ENCODE peak calls at places on chromosomes 3 and 15, in six cellular contexts. T is GM12891, R is HL-60, J is transverse colon, Z is K562, Q is Panc1. L is an unnamed sample.

GRCh38 chr3:50575372-50575771 is 6.0 kb downstream of the HEMK1 start:
- DNase-seq in T (no peak), R (no peak), J (no peak), Z (no peak), Q (no peak), L (no peak)

GRCh38 chr3:107911337-107912000 is 179.4 kb downstream of the CD47 start:
- DNase-seq in T (no peak), R (no peak), J (no peak), Z (no peak), Q (no peak), L (no peak)

GRCh38 chr3:189353318-189353958 is 181.7 kb downstream of the TPRG1 start:
- DNase-seq in T (no peak), R (no peak), J (no peak), Z (no peak), Q (no peak), L (no peak)

GRCh38 chr3:119829431-119829830 is 47.5 kb downstream of the NR1I2 start:
- DNase-seq in T (no peak), R (no peak), J (no peak), Z (no peak), Q (no peak), L (no peak)

GRCh38 chr15:84863480-84864428 is 20.7 kb upstream of the SLC28A1 start:
- DNase-seq in T (no peak), R (peak), J (no peak), Z (no peak), Q (no peak), L (no peak)

GRCh38 chr3:187319699-187320302 is 28.3 kb upstream of the MASP1 start:
- DNase-seq in T (peak), R (peak), J (peak), Z (peak), Q (peak), L (peak)

GRCh38 chr15:76190767-76191538 is 120.3 kb downstream of the ETFA start:
- DNase-seq in T (peak), R (peak), J (peak), Z (peak), Q (no peak), L (no peak)

GRCh38 chr3:71444028-71444860 is 139.3 kb downstream of the FOXP1 start:
- DNase-seq in T (peak), R (peak), J (peak), Z (peak), Q (no peak), L (no peak)

GRCh38 chr3:127141921-127142730 is 50.8 kb upstream of the PRR23E start:
- DNase-seq in T (no peak), R (no peak), J (peak), Z (no peak), Q (no peak), L (no peak)

GRCh38 chr15:47718474-47719440 is 1.5 kb downstream of the SEMA6D start:
- DNase-seq in T (no peak), R (no peak), J (peak), Z (peak), Q (no peak), L (no peak)

GRCh38 chr3:185699927-185700326 is 113.8 kb downstream of the SENP2 start:
- DNase-seq in T (no peak), R (no peak), J (no peak), Z (no peak), Q (no peak), L (no peak)

GRCh38 chr15:80991446-80991845 is 1.8 kb upstream of the MESD start:
- DNase-seq in T (no peak), R (peak), J (peak), Z (peak), Q (no peak), L (no peak)

GRCh38 chr15:32855942-32856341 is 138.1 kb downstream of the GREM1 start:
- DNase-seq in T (no peak), R (no peak), J (no peak), Z (no peak), Q (no peak), L (no peak)

GRCh38 chr3:184539801-184540440 is 21.7 kb upstream of the EPHB3 start:
- DNase-seq in T (no peak), R (no peak), J (no peak), Z (no peak), Q (no peak), L (no peak)

GRCh38 chr3:192409203-192409837 is 318.0 kb downstream of the FGF12 start:
- DNase-seq in T (peak), R (no peak), J (no peak), Z (no peak), Q (no peak), L (no peak)

GRCh38 chr15:33211409-33211808 is 16.9 kb upstream of the FMN1 start:
- DNase-seq in T (no peak), R (no peak), J (peak), Z (no peak), Q (no peak), L (no peak)

GRCh38 chr3:96619475-96619874 is 194.9 kb upstream of the EPHA6 start:
- DNase-seq in T (no peak), R (no peak), J (no peak), Z (no peak), Q (no peak), L (no peak)

GRCh38 chr15:55707523-55707922 is 35.4 kb downstream of the PRTG start:
- DNase-seq in T (no peak), R (no peak), J (no peak), Z (no peak), Q (no peak), L (no peak)

GRCh38 chr3:151366993-151367392 is 17.6 kb downstream of the P2RY12 start:
- DNase-seq in T (no peak), R (no peak), J (no peak), Z (no peak), Q (no peak), L (no peak)

GRCh38 chr3:119529883-119530282 is 29.5 kb downstream of the CD80 start:
- DNase-seq in T (no peak), R (no peak), J (no peak), Z (no peak), Q (no peak), L (no peak)

GRCh38 chr3:125126323-125126722 is 70.5 kb upstream of the HEG1 start:
- DNase-seq in T (no peak), R (no peak), J (no peak), Z (no peak), Q (no peak), L (no peak)

GRCh38 chr3:39146611-39147373 is 6.6 kb downstream of the CSRNP1 start:
- DNase-seq in T (no peak), R (peak), J (peak), Z (peak), Q (peak), L (no peak)

GRCh38 chr15:99604865-99605264 is 39.1 kb downstream of the MEF2A start:
- DNase-seq in T (no peak), R (no peak), J (no peak), Z (no peak), Q (no peak), L (no peak)

GRCh38 chr3:134291300-134292254 is 40.9 kb upstream of the RYK start:
- DNase-seq in T (no peak), R (no peak), J (peak), Z (no peak), Q (no peak), L (no peak)

GRCh38 chr3:42148982-42149432 is 57.9 kb downstream of the TRAK1 start:
- DNase-seq in T (no peak), R (no peak), J (peak), Z (peak), Q (no peak), L (no peak)

GRCh38 chr3:66410371-66410770 is 90.5 kb downstream of the LRIG1 start:
- DNase-seq in T (no peak), R (no peak), J (no peak), Z (no peak), Q (no peak), L (no peak)

GRCh38 chr3:115702598-115702997 is 79.3 kb downstream of the GAP43 start:
- DNase-seq in T (no peak), R (no peak), J (no peak), Z (no peak), Q (no peak), L (no peak)

GRCh38 chr15:45458746-45459403 is 63.7 kb downstream of the SLC30A4 start:
- DNase-seq in T (no peak), R (peak), J (peak), Z (peak), Q (peak), L (no peak)

GRCh38 chr3:17602126-17602525 is 140.3 kb downstream of the TBC1D5 start:
- DNase-seq in T (no peak), R (no peak), J (no peak), Z (no peak), Q (no peak), L (no peak)

GRCh38 chr15:40594429-40594836 is 384 bp downstream of the KNL1 start:
- DNase-seq in T (peak), R (peak), J (peak), Z (peak), Q (no peak), L (no peak)
- TF ChIP-seq POLR2AphosphoS5 in T (no peak), R (no peak), J (no peak), Z (no peak), Q (no peak), L (no peak)

DNA sequence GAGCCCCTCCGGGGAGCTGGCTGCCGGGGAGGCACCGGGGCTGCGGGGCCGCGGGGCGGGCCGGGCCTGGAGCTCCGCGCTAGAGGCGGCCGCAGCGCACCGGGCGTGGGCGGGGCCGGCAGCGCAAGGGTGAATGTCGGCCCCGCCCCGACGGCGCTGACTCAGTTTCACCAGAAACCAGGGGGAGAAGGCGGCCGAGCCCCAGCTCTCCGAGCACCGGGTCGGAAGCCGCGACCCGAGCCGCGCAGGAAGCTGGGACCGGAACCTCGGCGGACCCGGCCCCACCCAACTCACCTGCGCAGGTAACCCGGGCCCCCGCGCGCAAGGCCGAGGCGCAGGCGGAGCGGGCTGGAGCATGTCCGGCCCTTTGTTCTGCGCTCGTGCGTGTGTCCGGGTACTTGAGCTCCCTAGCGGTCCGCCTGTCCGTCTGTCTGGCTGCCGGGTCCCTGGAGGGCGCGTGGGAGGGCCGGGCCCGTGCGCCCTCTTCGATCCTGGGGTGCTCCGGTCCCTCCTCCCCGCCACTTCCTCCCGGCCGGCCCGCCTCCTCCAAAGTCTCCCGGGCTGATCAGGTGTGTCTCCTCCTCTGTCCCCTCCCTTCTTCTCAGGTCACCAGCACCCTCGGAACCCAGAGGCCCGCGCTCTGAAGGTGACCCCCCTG is at the start of gene SPINT1:
- DNase-seq in T (peak), R (peak), J (peak), Z (peak), Q (no peak), L (no peak)
- TF ChIP-seq POLR2AphosphoS5 in T (no peak), R (no peak), J (peak), Z (no peak), Q (no peak), L (no peak)

GRCh38 chr15:94041731-94042130 is 189.6 kb upstream of the MCTP2 start:
- DNase-seq in T (no peak), R (no peak), J (no peak), Z (no peak), Q (no peak), L (no peak)

GRCh38 chr15:94042163-94042954 is 189.0 kb upstream of the MCTP2 start:
- DNase-seq in T (no peak), R (no peak), J (no peak), Z (no peak), Q (no peak), L (no peak)

GRCh38 chr15:94052711-94053110 is 178.7 kb upstream of the MCTP2 start:
- DNase-seq in T (no peak), R (no peak), J (no peak), Z (no peak), Q (no peak), L (no peak)

GRCh38 chr15:94047566-94047965 is 183.8 kb upstream of the MCTP2 start:
- DNase-seq in T (no peak), R (no peak), J (no peak), Z (no peak), Q (no peak), L (no peak)
- TF ChIP-seq POLR2AphosphoS5 in T (no peak), R (no peak), J (no peak), Z (no peak), Q (no peak), L (no peak)

DNA sequence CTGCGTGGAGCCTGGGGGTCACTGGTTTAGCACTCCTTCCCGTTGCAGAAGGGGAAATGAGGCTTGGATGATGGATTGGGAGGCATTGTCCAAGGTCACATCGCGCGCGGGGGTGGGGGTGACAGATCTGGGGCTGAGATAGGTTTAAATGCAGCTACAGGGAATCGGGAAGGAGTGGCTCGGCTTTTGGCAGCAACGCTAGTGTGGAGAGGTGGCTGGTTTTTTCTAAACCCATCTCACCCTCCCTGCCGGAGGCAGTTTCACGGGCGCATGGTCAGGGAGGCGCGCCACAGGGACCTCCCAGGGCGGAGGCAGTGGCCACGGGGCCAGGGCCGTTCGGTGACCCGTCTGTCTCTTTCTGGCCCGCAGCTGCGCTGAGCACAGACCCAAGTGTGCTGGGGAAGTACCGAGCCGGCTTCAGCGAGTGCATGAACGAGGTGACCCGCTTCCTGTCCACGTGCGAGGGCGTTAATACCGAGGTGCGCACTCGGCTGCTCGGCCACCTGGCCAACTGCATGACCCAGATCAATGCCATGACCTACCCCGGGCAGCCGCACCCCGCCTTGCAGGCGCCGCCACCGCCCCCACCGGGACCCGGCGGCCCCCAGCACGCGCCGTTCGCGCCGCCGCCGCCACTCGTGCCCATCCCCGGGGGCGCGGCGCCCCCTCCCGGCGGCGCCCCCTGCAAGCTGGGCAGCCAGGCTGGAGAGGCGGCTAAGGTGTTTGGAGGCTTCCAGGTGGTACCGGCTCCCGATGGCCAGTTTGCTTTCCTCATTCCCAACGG is 1.6 kb downstream of the HES1 start:
- DNase-seq in T (no peak), R (peak), J (peak), Z (peak), Q (no peak), L (no peak)
- TF ChIP-seq POLR2AphosphoS5 in T (peak), R (peak), J (peak), Z (no peak), Q (peak), L (no peak)

GRCh38 chr15:101490408-101490891 is 943 bp upstream of the PCSK6 start:
- DNase-seq in T (no peak), R (no peak), J (no peak), Z (no peak), Q (no peak), L (no peak)
- TF ChIP-seq POLR2AphosphoS5 in T (no peak), R (no peak), J (no peak), Z (no peak), Q (no peak), L (no peak)

DNA sequence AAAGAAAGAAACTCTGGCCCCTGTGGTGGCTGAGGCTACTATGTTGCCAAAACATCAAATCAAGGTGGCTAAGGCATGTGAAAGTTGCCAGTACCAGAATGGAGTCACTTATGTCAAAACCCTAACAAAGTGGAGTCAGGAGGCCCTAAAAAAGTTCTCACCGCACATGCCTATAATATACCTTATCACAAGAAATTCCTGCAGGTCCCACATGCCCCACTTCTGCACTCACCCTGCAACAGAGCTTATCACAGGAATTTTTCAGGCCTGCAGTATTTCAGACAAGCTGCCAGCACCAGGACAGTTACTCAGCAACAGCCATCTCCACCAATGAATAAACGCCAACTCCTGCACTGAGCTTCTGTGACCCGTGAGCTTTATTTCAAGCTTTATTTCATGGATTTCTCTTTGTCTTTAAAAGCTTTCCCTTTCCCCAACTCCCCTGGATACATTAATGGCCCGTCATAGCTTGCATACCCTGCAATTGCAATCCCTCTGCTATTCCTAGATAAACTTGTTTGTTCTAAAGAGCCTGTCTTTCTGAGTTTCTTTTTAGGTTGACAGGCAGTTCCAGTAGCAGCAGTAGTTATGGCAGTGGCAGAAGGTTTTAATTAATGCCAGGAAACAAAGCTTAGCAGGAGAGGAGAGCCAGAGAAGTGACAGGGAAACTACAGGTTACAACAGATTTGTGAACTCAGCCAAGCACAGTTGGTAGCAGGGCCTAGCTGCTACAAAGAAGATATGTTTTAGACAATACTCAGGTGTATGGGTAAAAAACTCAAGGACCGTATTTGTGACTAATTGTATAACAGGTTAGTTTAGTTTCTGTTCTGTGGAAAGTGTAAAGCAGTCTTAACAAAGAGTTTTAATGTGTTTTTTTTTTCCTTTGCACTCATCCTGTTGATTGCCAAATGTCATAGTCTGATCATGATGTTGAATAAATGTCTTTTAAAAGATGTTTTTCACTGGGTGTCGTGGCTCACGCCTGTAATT is 15.9 kb upstream of the TMEM42 start:
- DNase-seq in T (no peak), R (no peak), J (no peak), Z (no peak), Q (no peak), L (no peak)
- TF ChIP-seq POLR2AphosphoS5 in T (no peak), R (no peak), J (no peak), Z (no peak), Q (no peak), L (no peak)

GRCh38 chr15:88542342-88542733 is 4.1 kb downstream of the DET1 start:
- DNase-seq in T (no peak), R (no peak), J (peak), Z (peak), Q (no peak), L (no peak)
- TF ChIP-seq POLR2AphosphoS5 in T (no peak), R (no peak), J (peak), Z (peak), Q (no peak), L (no peak)

GRCh38 chr3:48708481-48708889 is 8.5 kb downstream of the IP6K2 start:
- DNase-seq in T (no peak), R (no peak), J (no peak), Z (no peak), Q (no peak), L (no peak)

GRCh38 chr3:48707157-48707556 is 9.9 kb downstream of the IP6K2 start:
- DNase-seq in T (no peak), R (no peak), J (no peak), Z (no peak), Q (no peak), L (no peak)

GRCh38 chr3:48709051-48709461 is 8.0 kb downstream of the IP6K2 start:
- DNase-seq in T (no peak), R (no peak), J (no peak), Z (no peak), Q (no peak), L (no peak)

GRCh38 chr3:48715179-48715800 is 1.7 kb downstream of the IP6K2 start:
- DNase-seq in T (no peak), R (no peak), J (no peak), Z (no peak), Q (no peak), L (no peak)

DNA sequence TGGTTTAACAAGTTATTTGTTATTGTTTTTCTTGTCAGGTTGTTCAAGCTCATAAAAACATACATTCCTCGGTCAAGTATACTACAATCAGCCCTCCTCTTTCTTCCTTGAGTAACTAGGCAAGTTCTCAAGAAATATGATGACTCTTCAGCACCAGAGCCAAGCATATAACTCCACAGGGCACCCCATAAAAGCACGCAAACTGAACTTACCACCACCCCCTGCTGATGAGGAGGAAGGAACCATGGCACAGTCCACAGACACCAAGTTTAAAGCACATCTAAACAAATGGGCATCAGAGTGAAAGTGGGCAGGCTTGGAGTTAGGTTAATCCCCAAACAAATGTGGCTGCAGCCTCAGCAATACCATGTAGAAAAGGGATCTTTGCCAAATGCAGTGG is 5.3 kb downstream of the IP6K2 start:
- DNase-seq in T (no peak), R (no peak), J (no peak), Z (no peak), Q (no peak), L (no peak)
- TF ChIP-seq POLR2AphosphoS5 in T (no peak), R (no peak), J (no peak), Z (no peak), Q (no peak), L (no peak)

DNA sequence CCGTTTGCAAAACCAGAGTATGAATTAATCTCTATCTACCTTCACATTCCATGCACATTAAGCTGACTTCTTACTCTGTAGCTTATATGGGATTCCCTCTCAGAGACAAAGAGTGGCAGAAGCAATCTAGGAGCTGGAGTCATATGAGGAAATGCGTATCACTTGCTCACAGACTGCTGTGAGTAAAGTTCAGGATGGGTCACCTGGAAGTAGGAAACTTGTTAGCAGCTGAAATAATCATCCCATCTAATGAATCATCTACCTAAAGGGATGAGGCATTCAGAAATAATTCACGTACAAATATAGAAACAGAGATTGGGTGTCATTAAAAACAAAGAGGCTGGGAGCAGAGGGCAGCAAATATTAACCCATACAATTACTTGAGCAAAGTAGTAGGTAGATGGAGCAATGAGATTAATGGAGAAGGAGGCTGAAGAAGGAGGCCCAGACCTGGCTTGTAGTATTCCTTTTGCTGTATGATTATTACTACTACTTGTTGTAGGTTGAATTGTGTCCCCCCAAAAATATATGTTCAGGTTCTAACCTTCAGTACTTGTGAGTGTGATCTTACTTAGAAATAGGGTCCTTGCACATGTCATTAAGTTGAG is 866.3 kb downstream of the ROBO2 start:
- DNase-seq in T (no peak), R (no peak), J (no peak), Z (no peak), Q (no peak), L (no peak)
- TF ChIP-seq POLR2AphosphoS5 in T (no peak), R (no peak), J (no peak), Z (no peak), Q (no peak), L (no peak)